ENCODE peak calls at places on chromosomes 3 and 15, in six cellular contexts. F is Peyer's patch, U is IMR-90, T is heart left ventricle, M is transverse colon, I is NB4. S is an unnamed sample.

GRCh38 chr3:167032267-167032876 is 347.7 kb downstream of the ZBBX start:
- DNase-seq in U (peak; percentile 39), F (no peak), I (peak; percentile 62), M (no peak), T (no peak), S (peak; percentile 5)

GRCh38 chr3:132926098-132926497 is 112.1 kb upstream of the TMEM108 start:
- DNase-seq in F (no peak), U (no peak), M (no peak), I (no peak), T (no peak), S (no peak)

GRCh38 chr3:120481056-120481455 is 30.3 kb upstream of the FSTL1 start:
- DNase-seq in M (no peak), I (peak; percentile 10), T (no peak), F (no peak), U (no peak), S (no peak)

GRCh38 chr3:151404316-151404715 is 19.8 kb upstream of the P2RY12 start:
- DNase-seq in T (no peak), U (peak; percentile 72), I (peak; percentile 45), F (no peak), M (no peak), S (no peak)

GRCh38 chr3:51429138-51429537 is 38.1 kb downstream of the RBM15B start:
- DNase-seq in M (no peak), I (no peak), F (no peak), T (no peak), U (no peak), S (no peak)

GRCh38 chr3:50211930-50212329 is 6.9 kb downstream of the SLC38A3 start:
- DNase-seq in U (peak; percentile 20), T (no peak), F (no peak), M (no peak), I (peak; percentile 93), S (no peak)

GRCh38 chr3:100210777-100211145 is 50.0 kb upstream of the TBC1D23 start:
- DNase-seq in T (peak; percentile 40), I (no peak), M (no peak), F (no peak), U (peak; percentile 95), S (no peak)

GRCh38 chr3:39187372-39188155 is 4.8 kb downstream of the XIRP1 start:
- DNase-seq in M (no peak), I (no peak), U (no peak), F (no peak), T (no peak), S (no peak)

GRCh38 chr3:98565237-98565643 is 28.2 kb downstream of the CPOX start:
- DNase-seq in F (no peak), U (no peak), T (no peak), M (no peak), I (no peak), S (no peak)

GRCh38 chr3:9211155-9211950 is 38.1 kb downstream of the SRGAP3 start:
- DNase-seq in I (no peak), F (no peak), M (no peak), T (no peak), U (peak; percentile 31), S (no peak)

GRCh38 chr15:50353999-50354837 is 780 bp downstream of the GABPB1 start:
- DNase-seq in I (peak; percentile 80), U (peak; percentile 92), M (peak; percentile 67), F (peak; percentile 61), T (peak; percentile 46), S (peak; percentile 6)

GRCh38 chr3:73893089-73893488 is 268.3 kb upstream of the PDZRN3 start:
- DNase-seq in T (no peak), M (no peak), F (no peak), U (no peak), I (no peak), S (no peak)

GRCh38 chr3:160454995-160455394 is 5.4 kb upstream of the TRIM59 start:
- DNase-seq in M (no peak), I (no peak), F (no peak), U (no peak), T (no peak), S (no peak)

GRCh38 chr3:171827385-171827784 is 15.8 kb upstream of the TMEM212 start:
- DNase-seq in T (no peak), I (no peak), U (no peak), M (no peak), F (no peak), S (no peak)

GRCh38 chr3:117671707-117672318 is 962.2 kb downstream of the TUSC7 start:
- DNase-seq in F (no peak), M (peak; percentile 6), U (no peak), I (no peak), T (no peak), S (no peak)

GRCh38 chr15:68054658-68055223 is 626 bp downstream of the PIAS1 start:
- DNase-seq in U (peak; percentile 21), F (peak; percentile 53), I (peak; percentile 80), T (peak; percentile 53), M (peak; percentile 62), S (peak; percentile 22)

GRCh38 chr3:190024912-190025311 is 95.8 kb downstream of the P3H2 start:
- DNase-seq in I (no peak), F (no peak), T (no peak), M (no peak), U (peak; percentile 77), S (no peak)

GRCh38 chr3:102553876-102554275 is 119.1 kb downstream of the ZPLD1 start:
- DNase-seq in F (no peak), T (no peak), U (no peak), I (no peak), M (no peak), S (no peak)

GRCh38 chr15:34994925-34995324 is 6.8 kb upstream of the ZNF770 start:
- DNase-seq in I (no peak), T (no peak), F (no peak), U (no peak), M (no peak), S (no peak)

GRCh38 chr3:81045976-81046375 is 715.5 kb downstream of the GBE1 start:
- DNase-seq in M (no peak), T (no peak), F (no peak), U (no peak), I (no peak), S (no peak)

GRCh38 chr3:115147329-115148141 is 447 bp upstream of the ZBTB20 start:
- DNase-seq in I (peak; percentile 98), U (peak; percentile 100), F (peak; percentile 96), M (peak; percentile 98), T (peak; percentile 99), S (peak; percentile 72)
- TF ChIP-seq POLR2A in I (peak; percentile 71), U (peak; percentile 89), F (peak; percentile 70), M (peak; percentile 89), T (peak; percentile 87), S (peak; percentile 56)

GRCh38 chr15:74403981-74404563 is 29.7 kb downstream of the SEMA7A start:
- DNase-seq in T (no peak), M (no peak), U (no peak), I (peak; percentile 97), F (peak; percentile 58), S (no peak)

GRCh38 chr15:74400915-74401757 is 32.6 kb downstream of the SEMA7A start:
- DNase-seq in F (peak; percentile 58), I (peak; percentile 45), M (no peak), U (no peak), T (no peak), S (no peak)

GRCh38 chr15:74402337-74402839 is 31.4 kb downstream of the SEMA7A start:
- DNase-seq in U (no peak), M (no peak), T (no peak), F (no peak), I (no peak), S (no peak)

GRCh38 chr15:74403590-74403919 is 30.2 kb downstream of the SEMA7A start:
- DNase-seq in T (no peak), M (peak; percentile 23), I (no peak), U (no peak), F (peak; percentile 54), S (no peak)

DNA sequence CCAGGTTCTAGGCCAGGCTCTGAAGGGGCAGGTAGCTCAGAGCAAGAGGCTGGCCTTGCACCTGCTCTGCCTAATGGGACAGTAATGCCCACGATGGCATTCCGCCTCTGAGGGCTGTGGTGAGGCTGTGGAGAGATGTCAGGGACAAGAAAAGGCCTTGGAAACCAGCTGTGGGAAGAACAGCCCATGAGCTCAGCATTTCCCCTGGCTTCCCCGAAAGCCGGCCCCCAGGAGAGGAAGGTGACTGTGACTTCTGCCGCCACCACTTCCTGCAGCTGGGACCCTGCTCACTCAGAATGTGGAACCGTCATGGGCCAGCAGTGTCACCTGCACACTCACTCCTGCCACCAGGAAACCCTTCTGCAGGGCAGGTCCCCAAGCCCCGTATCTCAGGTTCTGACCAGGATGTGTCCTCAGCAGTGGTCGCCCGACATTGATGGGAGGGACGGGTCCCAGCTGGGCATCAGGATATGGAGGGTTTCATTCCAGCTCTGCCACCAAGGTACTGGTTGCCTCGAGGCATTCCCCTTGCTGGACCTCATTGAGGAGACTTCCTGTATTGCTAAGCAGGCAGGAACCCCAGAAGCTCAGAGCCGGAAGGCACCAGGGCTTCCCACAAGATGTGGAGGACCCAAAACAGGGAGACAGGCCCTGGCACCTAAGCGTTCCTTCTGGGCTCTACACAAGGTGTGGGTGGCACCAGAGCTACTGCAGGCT is 30.7 kb downstream of the SEMA7A start:
- DNase-seq in T (no peak), M (peak; percentile 68), U (no peak), F (peak; percentile 94), I (peak; percentile 86), S (no peak)
- TF ChIP-seq POLR2A in T (no peak), M (no peak), U (no peak), F (no peak), I (no peak), S (no peak)

DNA sequence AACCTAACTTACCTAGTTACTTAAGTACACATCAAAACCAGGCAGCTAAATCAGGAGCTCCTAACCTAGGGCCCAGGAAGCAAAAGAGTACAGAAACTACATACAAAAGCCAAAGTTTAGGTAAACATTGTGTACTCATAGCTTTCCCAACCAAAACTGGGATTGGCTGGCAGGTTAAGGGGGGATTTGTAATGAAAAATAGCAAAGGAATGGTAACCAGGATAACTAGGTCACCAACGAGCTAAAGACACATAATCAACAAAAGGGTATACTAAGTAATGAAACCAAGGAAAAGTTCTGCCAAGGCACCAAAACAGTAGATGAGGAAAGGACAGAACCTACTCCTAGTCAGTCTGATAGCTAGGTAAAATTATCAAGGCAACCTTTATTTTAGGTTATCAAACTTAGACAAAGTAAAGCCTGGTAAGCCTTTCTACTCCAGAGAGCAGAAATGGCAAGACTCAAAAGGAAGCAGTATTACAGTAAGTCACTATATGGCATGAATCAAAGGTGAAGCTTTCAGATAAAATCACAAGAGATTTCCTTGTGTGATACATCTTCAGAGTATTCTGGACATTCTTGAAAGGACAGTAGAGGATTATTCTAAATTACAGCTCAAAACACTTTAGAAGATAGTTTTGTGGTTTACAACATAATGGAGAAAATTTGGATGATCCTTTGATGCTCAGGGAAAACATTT is 10.2 kb downstream of the TRA2B start:
- DNase-seq in T (no peak), I (no peak), M (no peak), F (no peak), U (no peak), S (no peak)
- TF ChIP-seq POLR2A in T (no peak), I (no peak), M (no peak), F (no peak), U (no peak), S (no peak)

GRCh38 chr3:23805228-23805880 is 401 bp upstream of the UBE2E1 start:
- DNase-seq in M (no peak), U (no peak), F (no peak), T (no peak), I (no peak), S (no peak)

GRCh38 chr3:23804441-23805227 is 1.1 kb upstream of the UBE2E1 start:
- DNase-seq in M (peak; percentile 55), T (no peak), U (no peak), F (no peak), I (no peak), S (no peak)

GRCh38 chr3:23807161-23808015 is 1.6 kb downstream of the UBE2E1 start:
- DNase-seq in M (no peak), F (no peak), T (peak; percentile 14), I (peak; percentile 60), U (peak; percentile 51), S (no peak)

GRCh38 chr3:23805881-23806321 is at the start of gene UBE2E1:
- DNase-seq in U (peak; percentile 72), F (peak; percentile 78), I (peak; percentile 85), M (peak; percentile 76), T (peak; percentile 81), S (peak; percentile 84)

GRCh38 chr3:23806322-23807160 is 786 bp downstream of the UBE2E1 start:
- DNase-seq in F (peak; percentile 46), I (peak; percentile 45), T (peak; percentile 49), M (peak; percentile 24), U (no peak), S (peak; percentile 33)
- TF ChIP-seq POLR2A in F (no peak), I (no peak), T (no peak), M (no peak), U (no peak), S (no peak)

S was measured in H54.